ENCODE peak calls at places on chromosomes 7 and 10, in nine cellular contexts. Z, K, P, O, E, J, V, T and H are unnamed samples. For H3K36me3, the result is how much of the 10 kb centered on the place peaks cover.

GRCh38 chr10:75334720-75335119 is 66.8 kb downstream of the ZNF503 start:
- DNase-seq in Z (no peak), K (no peak), P (no peak), O (no peak), E (no peak), J (no peak), V (no peak), T (no peak), H (no peak)

GRCh38 chr7:142811154-142811737 is 40.5 kb downstream of the PRSS2 start:
- DNase-seq in Z (peak), K (peak), P (no peak), O (peak), E (peak), J (peak), V (no peak), T (peak), H (no peak)

GRCh38 chr10:3684891-3685290 is 100.1 kb downstream of the KLF6 start:
- DNase-seq in Z (no peak), K (no peak), P (no peak), O (no peak), E (no peak), J (no peak), V (no peak), T (no peak), H (no peak)

GRCh38 chr10:107741976-107742375 is 577.5 kb upstream of the SORCS1 start:
- DNase-seq in Z (no peak), K (no peak), P (no peak), O (no peak), E (no peak), J (no peak), V (no peak), T (no peak), H (no peak)

GRCh38 chr7:779480-779879 is 52.4 kb upstream of the PRKAR1B start:
- DNase-seq in Z (no peak), K (no peak), P (no peak), O (no peak), E (no peak), J (no peak), V (no peak), T (no peak), H (no peak)

GRCh38 chr7:16603633-16604032 is 41.9 kb downstream of the ANKMY2 start:
- DNase-seq in Z (no peak), K (no peak), P (no peak), O (peak), E (no peak), J (no peak), V (no peak), T (peak), H (no peak)

GRCh38 chr10:104614245-104614831 is 26.8 kb upstream of the SORCS3 start:
- DNase-seq in Z (peak), K (peak), P (no peak), O (peak), E (peak), J (peak), V (no peak), T (peak), H (no peak)

GRCh38 chr7:78018541-78019456 is 220.2 kb downstream of the PHTF2 start:
- DNase-seq in Z (peak), K (peak), P (no peak), O (no peak), E (peak), J (peak), V (no peak), T (no peak), H (no peak)

GRCh38 chr10:77906863-77907861 is 19.4 kb downstream of the DLG5 start:
- DNase-seq in Z (no peak), K (no peak), P (no peak), O (peak), E (no peak), J (no peak), V (no peak), T (peak), H (no peak)

GRCh38 chr10:23461557-23461956 is 22.7 kb downstream of the OTUD1 start:
- DNase-seq in Z (no peak), K (no peak), P (no peak), O (no peak), E (no peak), J (no peak), V (no peak), T (no peak), H (no peak)

GRCh38 chr10:43113201-43113893 is 24.9 kb upstream of the CSGALNACT2 start:
- DNase-seq in Z (no peak), K (no peak), P (no peak), O (no peak), E (no peak), J (no peak), V (no peak), T (no peak), H (no peak)

GRCh38 chr10:30422981-30423654 is 10.9 kb upstream of the MAP3K8 start:
- DNase-seq in Z (peak), K (peak), P (no peak), O (peak), E (peak), J (peak), V (peak), T (peak), H (no peak)

GRCh38 chr7:98598846-98599615 is 18.1 kb upstream of the NPTX2 start:
- DNase-seq in Z (peak), K (no peak), P (no peak), O (no peak), E (no peak), J (no peak), V (no peak), T (no peak), H (no peak)

GRCh38 chr7:135994466-135995205 is 17.5 kb upstream of the MTPN start:
- DNase-seq in Z (no peak), K (peak), P (no peak), O (peak), E (peak), J (peak), V (no peak), T (peak), H (no peak)

GRCh38 chr10:61135276-61135721 is 191.3 kb upstream of the RHOBTB1 start:
- DNase-seq in Z (no peak), K (no peak), P (no peak), O (no peak), E (no peak), J (no peak), V (peak), T (peak), H (no peak)

GRCh38 chr7:39971924-39972323 is 21.9 kb downstream of the CDK13 start:
- DNase-seq in Z (no peak), K (no peak), P (no peak), O (no peak), E (no peak), J (no peak), V (no peak), T (no peak), H (no peak)

GRCh38 chr7:70135656-70136055 is 537.4 kb downstream of the AUTS2 start:
- DNase-seq in Z (no peak), K (no peak), P (no peak), O (no peak), E (no peak), J (no peak), V (no peak), T (no peak), H (no peak)

GRCh38 chr10:128457136-128457535 is 330.9 kb upstream of the MKI67 start:
- DNase-seq in Z (no peak), K (no peak), P (no peak), O (no peak), E (no peak), J (no peak), V (no peak), T (no peak), H (no peak)

DNA sequence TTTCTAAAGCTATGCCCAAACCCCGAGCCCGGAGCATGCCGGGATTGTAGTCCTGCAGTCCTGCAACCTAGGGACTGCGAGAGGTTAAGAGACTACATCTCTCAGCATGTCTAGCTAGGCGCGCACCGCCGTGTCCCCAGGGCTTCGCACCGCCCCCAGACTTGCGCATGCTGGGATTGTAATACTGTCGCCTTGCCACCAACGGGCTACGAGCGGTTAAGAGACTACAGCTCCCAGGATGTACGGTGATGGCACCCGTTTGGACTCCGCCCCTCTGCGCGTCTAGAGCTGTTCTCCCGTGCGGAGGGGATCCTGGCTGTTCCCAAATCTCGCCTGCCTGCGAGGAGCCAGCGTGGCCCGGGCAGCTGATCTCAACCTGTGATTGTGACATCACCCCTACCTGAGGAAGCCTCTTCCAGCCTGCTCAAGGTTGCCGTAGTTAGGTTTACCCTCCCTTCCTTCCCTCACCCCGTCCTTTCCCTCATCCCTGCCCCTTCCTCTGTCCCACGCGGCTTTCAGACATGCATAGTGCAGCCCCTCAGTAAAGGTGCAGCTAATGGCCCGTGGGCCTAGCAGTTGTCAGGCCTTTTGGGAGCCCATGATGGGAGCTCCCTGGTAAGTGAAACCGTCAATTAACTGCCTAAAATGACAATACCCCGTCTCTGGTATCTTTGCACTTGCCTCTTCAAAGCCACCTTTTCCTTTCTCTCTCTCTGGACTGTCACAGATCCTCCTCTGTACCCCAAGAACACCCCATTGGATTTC is 6.3 kb upstream of the ZNF736 start:
- DNase-seq in Z (peak), K (peak), P (peak), O (peak), E (peak), J (peak), V (peak), T (peak), H (peak)
- H3K4me3 ChIP-seq in Z (peak), K (peak), P (peak), O (no peak), E (peak), J (peak), V (peak), T (peak), H (peak)

DNA sequence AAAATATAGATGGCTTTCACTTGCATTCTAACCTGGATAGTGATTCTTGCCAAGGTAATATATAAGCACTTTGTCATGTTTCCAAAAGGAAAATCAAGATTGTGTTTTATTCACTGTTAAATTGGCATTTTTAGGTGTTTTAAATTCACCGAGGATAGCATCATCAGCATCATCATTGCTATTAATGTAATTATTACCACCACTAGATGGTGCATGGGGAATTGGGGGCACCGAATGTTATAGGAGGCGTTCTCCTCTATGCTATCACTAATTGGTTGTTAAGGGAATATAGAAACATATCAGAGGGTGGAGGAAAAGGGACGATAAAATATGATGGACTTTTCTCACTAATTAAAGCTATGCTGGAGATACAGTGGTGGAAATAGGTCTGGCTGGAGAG is 95.5 kb downstream of the CELF2 start:
- DNase-seq in Z (no peak), K (no peak), P (no peak), O (no peak), E (no peak), J (no peak), V (no peak), T (no peak), H (no peak)
- TF ChIP-seq CTCF in Z (no peak), K (peak), P (no peak), O (no peak), E (no peak), J (no peak), V (no peak), T (no peak), H (peak)

GRCh38 chr7:23833405-23833804 is 123.4 kb downstream of the STK31 start:
- DNase-seq in Z (no peak), K (no peak), P (no peak), O (no peak), E (no peak), J (no peak), V (no peak), T (no peak), H (no peak)
- H3K36me3 ChIP-seq in Z (under half), K (under half), P (under half), O (under half), E (under half), J (under half), V (under half), T (under half), H (under half)

DNA sequence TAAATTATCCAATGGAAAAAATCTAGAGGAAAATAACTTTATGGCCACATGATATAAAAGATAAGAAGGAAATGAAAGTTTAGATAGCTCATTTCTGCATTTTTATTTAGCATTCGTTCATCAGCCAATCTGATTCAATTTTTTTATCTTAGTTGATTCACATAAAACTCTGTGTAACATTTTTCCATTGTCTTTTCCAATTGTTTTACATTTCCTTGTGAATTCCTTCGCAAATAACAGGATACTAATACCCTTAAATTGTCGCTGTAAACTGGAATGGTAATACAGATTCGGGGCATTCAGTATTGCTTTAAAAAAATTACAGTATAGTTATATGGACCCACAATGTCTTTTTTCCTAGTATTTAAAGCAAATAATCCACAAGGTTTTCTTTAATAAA is 136.4 kb downstream of the CUBN start:
- DNase-seq in Z (no peak), K (no peak), P (no peak), O (no peak), E (no peak), J (no peak), V (no peak), T (no peak), H (no peak)
- H3K4me3 ChIP-seq in Z (no peak), K (no peak), P (no peak), O (no peak), E (no peak), J (no peak), V (no peak), T (no peak), H (no peak)

GRCh38 chr10:21014141-21014540 is 117.0 kb upstream of the NEBL start:
- DNase-seq in Z (no peak), K (no peak), P (no peak), O (no peak), E (no peak), J (no peak), V (no peak), T (no peak), H (no peak)

GRCh38 chr10:21010615-21011014 is 113.5 kb upstream of the NEBL start:
- DNase-seq in Z (no peak), K (no peak), P (no peak), O (no peak), E (no peak), J (no peak), V (no peak), T (no peak), H (no peak)

GRCh38 chr10:21020545-21020944 is 123.4 kb upstream of the NEBL start:
- DNase-seq in Z (peak), K (peak), P (no peak), O (peak), E (no peak), J (no peak), V (no peak), T (no peak), H (no peak)

GRCh38 chr10:21011433-21012018 is 114.4 kb upstream of the NEBL start:
- DNase-seq in Z (no peak), K (no peak), P (no peak), O (no peak), E (no peak), J (no peak), V (no peak), T (no peak), H (no peak)

GRCh38 chr10:21015838-21016237 is 118.7 kb upstream of the NEBL start:
- DNase-seq in Z (no peak), K (no peak), P (no peak), O (no peak), E (no peak), J (no peak), V (no peak), T (no peak), H (no peak)
- TF ChIP-seq CTCF in Z (no peak), K (no peak), P (no peak), O (no peak), E (peak), J (no peak), V (no peak), T (no peak), H (no peak)

DNA sequence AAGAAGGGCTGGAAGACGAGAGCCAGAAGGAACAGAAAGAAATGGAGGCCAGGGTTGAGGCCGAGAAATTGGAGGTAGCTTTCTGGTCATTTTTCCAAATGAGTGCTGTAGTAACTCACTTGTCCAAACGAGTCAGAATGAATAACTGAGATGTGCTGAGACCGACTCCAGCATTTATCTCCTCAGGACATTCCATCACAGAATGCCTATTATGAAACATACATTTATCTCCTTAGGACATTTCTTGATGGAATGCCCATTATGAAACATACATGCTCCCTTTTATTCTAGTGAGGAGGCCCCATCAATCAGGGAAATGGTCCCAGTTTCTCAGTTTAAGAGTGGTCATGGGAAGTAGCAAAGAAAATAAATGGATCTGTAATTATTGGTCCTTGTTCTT is 16.5 kb downstream of the AVL9 start:
- DNase-seq in Z (no peak), K (no peak), P (no peak), O (peak), E (no peak), J (peak), V (no peak), T (peak), H (no peak)
- H3K36me3 ChIP-seq in Z (under half), K (under half), P (under half), O (under half), E (under half), J (under half), V (under half), T (under half), H (under half)

GRCh38 chr7:128387663-128388485 is 21.9 kb downstream of the IMPDH1 start:
- DNase-seq in Z (peak), K (peak), P (no peak), O (peak), E (peak), J (peak), V (no peak), T (peak), H (no peak)
- H3K4me3 ChIP-seq in Z (no peak), K (no peak), P (no peak), O (no peak), E (no peak), J (no peak), V (no peak), T (no peak), H (no peak)

GRCh38 chr7:36638140-36638539 is 86.2 kb downstream of the AOAH start:
- DNase-seq in Z (no peak), K (no peak), P (no peak), O (no peak), E (no peak), J (no peak), V (no peak), T (no peak), H (no peak)

GRCh38 chr7:36638586-36639265 is 85.6 kb downstream of the AOAH start:
- DNase-seq in Z (no peak), K (no peak), P (no peak), O (no peak), E (no peak), J (no peak), V (no peak), T (no peak), H (no peak)

GRCh38 chr7:36642010-36642409 is 82.3 kb downstream of the AOAH start:
- DNase-seq in Z (no peak), K (no peak), P (no peak), O (no peak), E (no peak), J (no peak), V (no peak), T (no peak), H (no peak)

GRCh38 chr7:36640682-36641081 is 83.6 kb downstream of the AOAH start:
- DNase-seq in Z (no peak), K (no peak), P (no peak), O (no peak), E (no peak), J (no peak), V (no peak), T (no peak), H (no peak)

GRCh38 chr7:36639826-36640225 is 84.5 kb downstream of the AOAH start:
- DNase-seq in Z (no peak), K (no peak), P (no peak), O (no peak), E (no peak), J (no peak), V (no peak), T (no peak), H (no peak)
- TF ChIP-seq CTCF in Z (no peak), K (no peak), P (no peak), O (no peak), E (no peak), J (no peak), V (no peak), T (no peak), H (no peak)

GRCh38 chr7:128849156-128849515 is 13.5 kb upstream of the ATP6V1F start:
- DNase-seq in Z (no peak), K (no peak), P (no peak), O (no peak), E (no peak), J (no peak), V (no peak), T (no peak), H (no peak)
- H3K36me3 ChIP-seq in Z (under half), K (under half), P (half or more), O (under half), E (half or more), J (half or more), V (under half), T (under half), H (half or more)

DNA sequence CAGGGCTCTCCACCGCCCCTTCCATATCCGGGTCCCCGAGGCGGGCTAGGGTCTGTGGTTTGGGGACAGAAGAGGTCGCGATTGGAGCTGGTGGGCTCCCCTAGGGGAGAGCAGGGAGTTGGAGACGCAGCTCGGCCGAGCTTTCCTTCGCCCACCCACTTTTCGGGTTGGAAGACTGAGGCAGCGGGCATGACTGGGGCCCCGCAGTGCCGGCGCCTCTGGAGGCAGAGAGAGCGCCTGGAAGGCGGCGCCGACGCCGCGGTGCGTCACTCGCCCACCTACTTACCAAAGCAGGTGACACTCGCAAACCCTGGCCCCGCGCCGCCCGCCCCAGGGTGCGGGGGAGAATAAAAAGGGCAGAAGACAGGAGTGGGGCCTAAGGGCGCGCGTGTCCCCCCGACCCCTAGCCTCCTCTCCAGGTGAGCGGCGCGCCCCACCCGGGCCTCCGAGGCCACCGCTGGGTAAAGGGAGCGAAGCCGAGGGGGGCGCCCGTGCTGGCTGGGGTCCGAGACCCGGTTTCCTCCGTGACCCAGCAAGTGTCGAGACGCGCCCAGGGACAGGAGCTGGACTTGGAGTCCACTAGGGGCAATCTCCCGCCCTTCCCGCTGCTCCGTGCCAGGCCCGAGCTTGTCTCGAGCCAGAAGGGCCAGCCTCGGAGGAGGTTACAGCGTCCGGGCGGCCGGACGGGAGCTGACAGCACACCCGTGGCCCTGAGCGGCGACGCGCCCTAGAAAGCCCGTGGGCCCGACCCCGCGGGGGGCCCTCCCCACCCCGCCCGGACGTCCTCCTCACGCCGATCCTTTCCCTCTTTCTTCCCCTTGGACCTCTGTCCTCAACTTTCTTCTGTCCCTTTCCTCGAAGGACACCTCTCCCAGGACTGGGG is 34.4 kb upstream of the GRID1 start:
- DNase-seq in Z (peak), K (peak), P (no peak), O (peak), E (no peak), J (no peak), V (no peak), T (peak), H (no peak)
- H3K4me3 ChIP-seq in Z (peak), K (peak), P (peak), O (peak), E (peak), J (peak), V (peak), T (peak), H (peak)